ENCODE peak calls at places on chromosomes 5 and 9, in seven cellular contexts. U is mesendoderm, A is IMR-90, O is neuronal stem cell, D is H9, Q is H1, W is trophoblast cell. X is an unnamed sample.

GRCh38 chr5:81021486-81021885 is 61.3 kb downstream of the RASGRF2 start:
- DNase-seq in W (peak), Q (no peak), A (no peak), O (no peak), D (no peak), U (no peak), X (peak)

GRCh38 chr9:90124961-90125360 is 517.7 kb downstream of the DIRAS2 start:
- DNase-seq in W (no peak), O (no peak), Q (no peak), D (no peak), U (peak), A (no peak), X (peak)

GRCh38 chr5:149824115-149824514 is 94.0 kb downstream of the PPARGC1B start:
- DNase-seq in D (no peak), O (no peak), W (no peak), A (no peak), U (peak), Q (no peak), X (no peak)

GRCh38 chr5:17340363-17340762 is 122.9 kb downstream of the BASP1 start:
- DNase-seq in A (peak), U (no peak), O (no peak), W (no peak), Q (no peak), D (no peak), X (peak)

GRCh38 chr9:95459867-95460626 is 56.7 kb downstream of the PTCH1 start:
- DNase-seq in A (peak), W (no peak), D (no peak), U (no peak), O (no peak), Q (no peak), X (peak)

GRCh38 chr9:38384990-38385848 is 7.3 kb upstream of the ALDH1B1 start:
- DNase-seq in Q (no peak), O (no peak), U (no peak), D (no peak), W (no peak), A (no peak), X (no peak)

GRCh38 chr9:18238254-18238653 is 235.7 kb upstream of the ADAMTSL1 start:
- DNase-seq in A (peak), O (no peak), Q (no peak), D (no peak), U (peak), W (peak), X (peak)

GRCh38 chr9:8361364-8361763 is 561.8 kb upstream of the DMAC1 start:
- DNase-seq in O (no peak), Q (no peak), U (no peak), A (no peak), W (no peak), D (no peak), X (no peak)

GRCh38 chr9:21579209-21579608 is 97.1 kb upstream of the IFNE start:
- DNase-seq in O (no peak), D (no peak), Q (no peak), W (no peak), A (peak), U (no peak), X (peak)

GRCh38 chr5:172114875-172115422 is 73.1 kb downstream of the STK10 start:
- DNase-seq in O (no peak), D (peak), A (no peak), W (peak), Q (no peak), U (no peak), X (no peak)

GRCh38 chr9:80467632-80468031 is 895.9 kb downstream of the TLE4 start:
- DNase-seq in Q (no peak), U (no peak), D (no peak), W (no peak), O (no peak), A (peak), X (no peak)

GRCh38 chr9:98929866-98930265 is 13.8 kb upstream of the COL15A1 start:
- DNase-seq in D (no peak), W (peak), U (no peak), A (peak), O (no peak), Q (no peak), X (peak)

GRCh38 chr9:249025-249424 is 34.4 kb downstream of the DOCK8 start:
- DNase-seq in D (no peak), A (no peak), U (no peak), W (no peak), O (no peak), Q (no peak), X (no peak)

GRCh38 chr5:72205431-72206009 is 98.2 kb downstream of the MAP1B start:
- DNase-seq in W (peak), O (no peak), U (no peak), Q (no peak), A (peak), D (no peak), X (peak)

GRCh38 chr5:16812911-16813310 is 123.2 kb downstream of the MYO10 start:
- DNase-seq in Q (no peak), U (peak), O (no peak), D (no peak), W (peak), A (peak), X (peak)

GRCh38 chr9:92328225-92328624 is 2.5 kb downstream of the CENPP start:
- DNase-seq in A (peak), Q (no peak), O (no peak), U (peak), W (no peak), D (no peak), X (peak)

GRCh38 chr5:1723476-1723875 is 76.2 kb downstream of the MRPL36 start:
- DNase-seq in W (no peak), A (no peak), O (no peak), Q (no peak), D (peak), U (no peak), X (no peak)

GRCh38 chr5:7789567-7789966 is 61.4 kb downstream of the CFAP90 start:
- DNase-seq in D (no peak), W (no peak), Q (no peak), U (peak), A (no peak), O (no peak), X (no peak)

GRCh38 chr5:135999396-136000139 is 29.2 kb upstream of the TGFBI start:
- DNase-seq in U (peak), O (no peak), D (no peak), A (peak), Q (no peak), W (peak), X (peak)

GRCh38 chr5:136001531-136001930 is 27.3 kb upstream of the TGFBI start:
- DNase-seq in U (no peak), O (no peak), D (no peak), Q (no peak), A (peak), W (no peak), X (no peak)

GRCh38 chr5:135998889-135999288 is 29.9 kb upstream of the TGFBI start:
- DNase-seq in A (no peak), W (no peak), Q (no peak), O (no peak), D (no peak), U (no peak), X (no peak)

GRCh38 chr5:136000937-136001336 is 27.9 kb upstream of the TGFBI start:
- DNase-seq in Q (no peak), D (no peak), U (no peak), A (no peak), W (no peak), O (no peak), X (no peak)

DNA sequence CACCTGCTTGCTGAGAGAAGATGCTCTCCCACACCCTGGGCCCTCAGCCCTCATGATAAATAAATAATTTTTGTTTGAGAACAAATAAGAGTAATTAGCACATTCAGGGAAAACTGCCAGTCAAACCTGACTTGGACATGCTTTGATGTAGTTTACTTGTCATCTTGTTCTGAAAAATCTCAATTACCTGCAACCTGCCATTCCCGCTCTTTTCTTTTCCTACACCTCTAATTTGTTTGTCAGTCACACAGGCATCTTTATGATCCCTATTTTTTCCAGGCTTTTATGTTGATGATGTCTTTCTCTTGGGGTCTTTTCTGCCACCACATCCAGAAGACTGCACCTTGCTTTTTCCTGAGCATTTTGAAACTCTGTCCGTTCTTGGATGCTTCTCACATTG is 28.6 kb upstream of the TGFBI start:
- DNase-seq in A (no peak), W (no peak), D (no peak), O (no peak), U (no peak), Q (no peak), X (no peak)
- H2BK120ac ChIP-seq in A (peak), W (peak), D (no peak), O (no peak), U (no peak), Q (no peak), X (no peak)

GRCh38 chr9:127828262-127829031 is 25.8 kb downstream of the FPGS start:
- DNase-seq in U (peak), D (peak), Q (peak), W (peak), O (peak), A (peak), X (peak)
- H3K4me2 ChIP-seq in U (peak), D (peak), Q (peak), W (peak), O (peak), A (peak), X (peak)

DNA sequence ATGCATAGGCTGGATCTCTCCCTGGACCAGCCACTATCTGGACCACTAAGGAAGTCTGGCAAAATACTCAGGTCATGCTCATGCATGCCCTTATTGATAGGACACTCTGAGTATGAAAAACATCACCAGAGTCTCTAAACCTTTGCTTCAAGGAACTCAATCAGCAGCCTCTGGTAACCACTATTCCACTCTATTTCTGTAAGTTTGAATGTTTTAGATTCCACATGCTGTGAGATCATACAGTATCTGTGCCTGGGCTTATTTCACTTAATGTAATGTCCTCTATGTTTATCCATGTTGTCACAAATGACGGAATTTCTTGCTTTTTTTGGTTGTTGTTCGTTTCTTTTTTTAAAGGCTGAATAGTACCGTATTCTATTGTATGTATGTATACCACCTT is 68.3 kb downstream of the TARS1 start:
- DNase-seq in A (peak), O (no peak), D (no peak), U (no peak), Q (no peak), W (peak), X (peak)
- H3K4ac ChIP-seq in A (no peak), O (no peak), D (no peak), U (no peak), Q (no peak), W (no peak), X (no peak)

GRCh38 chr9:7104625-7105024 is 346.9 kb downstream of the KDM4C start:
- DNase-seq in O (no peak), Q (no peak), W (no peak), A (no peak), D (no peak), U (no peak), X (no peak)
- H2BK120ac ChIP-seq in O (no peak), Q (no peak), W (peak), A (no peak), D (no peak), U (no peak), X (no peak)

DNA sequence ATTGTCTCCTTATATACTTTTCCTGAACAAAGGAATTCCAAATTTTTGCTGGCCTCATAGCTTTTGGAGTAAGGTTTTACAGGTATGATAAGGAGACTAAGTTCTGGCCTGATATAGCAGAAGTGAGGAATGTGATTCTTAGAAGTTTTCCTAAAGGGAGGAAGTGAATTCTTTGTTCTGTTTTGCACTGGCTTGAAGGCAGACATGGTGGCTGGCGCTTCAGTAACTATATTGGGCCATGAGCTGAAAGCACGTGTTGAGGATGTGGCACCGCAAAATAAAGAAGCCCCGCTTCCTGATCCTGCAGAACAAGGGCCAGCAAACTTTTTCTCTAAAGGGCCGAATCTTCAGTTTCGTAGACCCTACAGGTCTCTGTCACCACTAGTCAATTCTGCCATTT is 224.2 kb downstream of the SNX18 start:
- DNase-seq in D (no peak), O (no peak), Q (no peak), A (no peak), W (peak), U (peak), X (no peak)
- H3K4me2 ChIP-seq in D (no peak), O (no peak), Q (no peak), A (no peak), W (no peak), U (no peak), X (no peak)